ENCODE peak calls at places on chromosomes 16 and 17, in five cellular contexts. V is GM23248, Y is DND-41, P is PC-3, I is keratinocyte. G is an unnamed sample. For H4K20me1 and H3K4me1, the result is how much of the 10 kb centered on the place peaks cover.

GRCh38 chr16:73531021-73531420 is 483.1 kb upstream of the ZFHX3 start:
- DNase-seq in V (no peak), Y (no peak), P (no peak), I (no peak), G (no peak)

GRCh38 chr16:4386452-4386813 is 14.8 kb downstream of the VASN start:
- DNase-seq in V (peak), Y (no peak), P (no peak), I (no peak), G (no peak)

GRCh38 chr16:81214745-81215166 is 23.7 kb upstream of the BCO1 start:
- DNase-seq in V (peak), Y (no peak), P (peak), I (no peak), G (peak)

GRCh38 chr16:74439685-74440084 is 18.4 kb upstream of the CLEC18B start:
- DNase-seq in V (no peak), Y (no peak), P (no peak), I (no peak), G (no peak)

GRCh38 chr16:85391175-85391707 is 221.9 kb upstream of the GSE1 start:
- DNase-seq in V (no peak), Y (no peak), P (no peak), I (no peak), G (no peak)

GRCh38 chr17:47325176-47325575 is 1.4 kb downstream of the EFCAB13 start:
- DNase-seq in V (no peak), Y (no peak), P (no peak), I (no peak), G (no peak)

GRCh38 chr16:85969159-85969558 is 70.2 kb downstream of the IRF8 start:
- DNase-seq in V (peak), Y (no peak), P (no peak), I (no peak), G (peak)

GRCh38 chr17:70863436-70864248 is 694.3 kb downstream of the KCNJ2 start:
- DNase-seq in V (peak), Y (no peak), P (no peak), I (no peak), G (peak)

DNA sequence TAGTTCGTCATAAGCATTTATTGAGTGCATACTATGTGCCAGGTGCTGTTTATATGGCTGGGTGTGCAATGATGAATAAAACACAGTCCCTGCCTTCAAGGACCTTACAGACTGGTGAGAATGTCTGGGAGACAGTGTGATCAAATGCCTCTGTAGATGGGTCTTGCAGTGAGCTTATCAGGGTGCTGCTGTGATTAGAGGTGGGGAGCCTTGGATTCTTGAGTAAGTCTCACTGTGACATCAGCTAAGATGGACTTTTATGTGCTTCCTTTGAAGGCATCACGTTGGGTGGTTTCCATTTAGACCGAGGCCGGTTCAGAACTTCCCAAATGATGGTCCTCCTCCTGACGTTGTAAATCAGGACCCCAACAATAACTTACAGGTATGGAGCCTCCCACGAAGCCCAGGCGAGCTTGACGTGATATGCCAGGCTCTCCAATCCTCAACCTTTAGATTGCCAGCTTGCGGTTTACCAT is 10.0 kb downstream of the HERPUD1 start:
- DNase-seq in V (no peak), Y (no peak), P (no peak), I (no peak), G (no peak)
- H4K20me1 ChIP-seq in V (under half), Y (under half), P (under half), I (under half), G (under half)

GRCh38 chr17:37713624-37714023 is 31.2 kb downstream of the HNF1B start:
- DNase-seq in V (no peak), Y (no peak), P (no peak), I (no peak), G (no peak)
- H3K4me1 ChIP-seq in V (under half), Y (under half), P (under half), I (under half), G (under half)

GRCh38 chr17:17833664-17834357 is 3.0 kb downstream of the SREBF1 start:
- DNase-seq in V (no peak), Y (no peak), P (no peak), I (no peak), G (no peak)
- H4K20me1 ChIP-seq in V (under half), Y (under half), P (under half), I (under half), G (under half)

DNA sequence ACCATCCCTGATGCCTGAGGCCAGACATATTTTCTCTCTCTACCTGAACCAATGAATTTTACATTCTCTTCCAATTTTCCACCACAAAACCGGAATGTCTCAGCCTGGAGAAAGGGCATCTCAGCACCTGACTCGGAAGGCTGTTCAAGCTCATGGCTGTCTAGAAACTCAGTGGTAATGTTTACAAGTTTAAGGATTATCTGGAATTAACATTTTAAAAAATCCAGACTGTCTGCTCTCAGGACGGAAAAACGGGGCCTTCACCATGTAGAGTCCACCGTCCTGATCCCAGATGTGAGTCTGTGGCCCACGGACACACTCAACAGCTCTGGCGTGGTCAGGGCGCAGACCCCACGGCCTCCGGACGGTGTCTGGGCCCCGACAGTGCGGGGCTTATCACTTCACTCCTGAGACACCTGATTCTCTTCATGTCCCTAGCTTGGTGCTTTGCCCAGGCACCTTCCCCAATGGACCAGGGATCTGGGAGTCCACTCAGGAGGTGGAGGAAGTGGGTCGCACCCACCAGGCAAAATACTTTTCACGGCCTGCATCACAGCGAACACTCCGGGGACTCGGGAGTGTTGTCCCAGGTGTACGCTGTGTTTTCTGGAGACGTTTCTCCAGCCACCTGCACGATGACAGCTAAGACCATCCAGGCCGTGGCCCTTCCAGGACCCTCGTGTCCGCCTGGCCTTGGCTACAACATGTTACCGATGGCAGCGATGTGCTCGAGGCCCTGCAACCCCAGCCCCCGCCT is 101.5 kb downstream of the ZNF778 start:
- DNase-seq in V (no peak), Y (no peak), P (no peak), I (no peak), G (no peak)
- H3K4me1 ChIP-seq in V (half or more), Y (half or more), P (half or more), I (half or more), G (half or more)

DNA sequence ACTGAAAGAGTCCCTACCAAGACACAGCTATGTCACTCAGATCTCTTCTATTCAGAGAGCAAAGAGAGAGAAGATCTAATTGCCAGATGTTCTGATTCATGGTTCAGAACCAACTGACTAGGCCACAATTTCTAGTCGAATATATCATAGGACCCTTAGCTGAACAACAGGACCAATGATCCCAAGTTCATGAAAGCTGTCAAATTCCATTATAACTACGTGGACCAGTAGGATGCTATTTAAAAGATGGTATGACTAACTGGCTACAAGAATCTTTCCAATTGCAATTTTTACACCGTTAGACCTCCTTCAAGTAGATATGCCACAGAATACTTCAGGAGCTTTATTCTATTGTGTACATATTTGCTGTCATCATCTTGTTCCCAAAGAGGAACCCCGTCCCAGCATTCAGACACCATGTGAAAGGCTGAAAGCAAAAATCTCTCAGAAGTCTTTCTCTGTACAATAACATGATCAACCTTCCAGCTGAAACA is 26.0 kb downstream of the DCUN1D3 start:
- DNase-seq in V (no peak), Y (no peak), P (no peak), I (no peak), G (no peak)
- H4K20me1 ChIP-seq in V (under half), Y (under half), P (under half), I (under half), G (under half)

GRCh38 chr17:48563385-48563838 is 14.7 kb downstream of the HOXB4 start:
- DNase-seq in V (no peak), Y (no peak), P (no peak), I (no peak), G (peak)
- H3K4me1 ChIP-seq in V (under half), Y (under half), P (under half), I (under half), G (half or more)